ENCODE peak calls at places on chromosomes 11 and 22, in seven cellular contexts. One of them, this sample, is unnamed.

GRCh38 chr22:50706481-50707125 is 31.4 kb upstream of the ACR start:
- DNase-seq in MM.1S: no peak
- DNase-seq in bronchial epithelial cell: no peak
- DNase-seq in AG10803: no peak
- DNase-seq in AG09309: no peak
- DNase-seq in cardiac fibroblast: no peak
- DNase-seq in lung: no peak
- DNase-seq in this sample: no peak

GRCh38 chr11:106493751-106494150 is 416.3 kb downstream of the AASDHPPT start:
- DNase-seq in lung: no peak
- DNase-seq in cardiac fibroblast: peak
- DNase-seq in AG09309: peak
- DNase-seq in AG10803: peak
- DNase-seq in MM.1S: no peak
- DNase-seq in bronchial epithelial cell: peak
- DNase-seq in this sample: no peak

GRCh38 chr22:50713571-50714056 is 24.4 kb upstream of the ACR start:
- DNase-seq in AG10803: no peak
- DNase-seq in AG09309: no peak
- DNase-seq in MM.1S: no peak
- DNase-seq in lung: no peak
- DNase-seq in cardiac fibroblast: no peak
- DNase-seq in bronchial epithelial cell: no peak
- DNase-seq in this sample: no peak

GRCh38 chr11:116513894-116514293 is 258.9 kb downstream of the BUD13 start:
- DNase-seq in bronchial epithelial cell: peak
- DNase-seq in MM.1S: peak
- DNase-seq in lung: no peak
- DNase-seq in AG09309: no peak
- DNase-seq in AG10803: peak
- DNase-seq in cardiac fibroblast: peak
- DNase-seq in this sample: no peak

GRCh38 chr11:72788250-72788649 is 5.6 kb downstream of the STARD10 start:
- DNase-seq in AG10803: no peak
- DNase-seq in lung: no peak
- DNase-seq in cardiac fibroblast: no peak
- DNase-seq in AG09309: no peak
- DNase-seq in MM.1S: no peak
- DNase-seq in bronchial epithelial cell: no peak
- DNase-seq in this sample: no peak

GRCh38 chr22:24566899-24567511 is 11.2 kb downstream of the SNRPD3 start:
- DNase-seq in AG10803: peak
- DNase-seq in cardiac fibroblast: no peak
- DNase-seq in MM.1S: no peak
- DNase-seq in AG09309: no peak
- DNase-seq in bronchial epithelial cell: no peak
- DNase-seq in lung: no peak
- DNase-seq in this sample: no peak

GRCh38 chr11:65034423-65034822 is 6.6 kb upstream of the SAC3D1 start:
- DNase-seq in cardiac fibroblast: no peak
- DNase-seq in AG09309: no peak
- DNase-seq in MM.1S: no peak
- DNase-seq in bronchial epithelial cell: no peak
- DNase-seq in lung: no peak
- DNase-seq in AG10803: no peak
- DNase-seq in this sample: no peak

GRCh38 chr11:2913029-2913431 is 16.2 kb downstream of the PHLDA2 start:
- DNase-seq in MM.1S: no peak
- DNase-seq in bronchial epithelial cell: no peak
- DNase-seq in lung: no peak
- DNase-seq in AG09309: no peak
- DNase-seq in cardiac fibroblast: peak
- DNase-seq in AG10803: no peak
- DNase-seq in this sample: no peak

GRCh38 chr11:103091024-103091423 is 936 bp downstream of the DCUN1D5 start:
- DNase-seq in bronchial epithelial cell: peak
- DNase-seq in AG09309: no peak
- DNase-seq in lung: no peak
- DNase-seq in AG10803: no peak
- DNase-seq in cardiac fibroblast: no peak
- DNase-seq in MM.1S: no peak
- DNase-seq in this sample: no peak

GRCh38 chr11:75591371-75591770 is 29.3 kb downstream of the SERPINH1 start:
- DNase-seq in AG10803: no peak
- DNase-seq in lung: no peak
- DNase-seq in bronchial epithelial cell: no peak
- DNase-seq in cardiac fibroblast: no peak
- DNase-seq in MM.1S: no peak
- DNase-seq in AG09309: no peak
- DNase-seq in this sample: no peak

GRCh38 chr11:44894217-44894617 is 56.5 kb downstream of the TP53I11 start:
- DNase-seq in AG10803: peak
- DNase-seq in MM.1S: peak
- DNase-seq in bronchial epithelial cell: peak
- DNase-seq in lung: no peak
- DNase-seq in AG09309: no peak
- DNase-seq in cardiac fibroblast: peak
- DNase-seq in this sample: peak

GRCh38 chr11:114256898-114257286 is 39.3 kb upstream of the NNMT start:
- DNase-seq in lung: no peak
- DNase-seq in MM.1S: no peak
- DNase-seq in AG09309: no peak
- DNase-seq in bronchial epithelial cell: no peak
- DNase-seq in AG10803: no peak
- DNase-seq in cardiac fibroblast: no peak
- DNase-seq in this sample: no peak

DNA sequence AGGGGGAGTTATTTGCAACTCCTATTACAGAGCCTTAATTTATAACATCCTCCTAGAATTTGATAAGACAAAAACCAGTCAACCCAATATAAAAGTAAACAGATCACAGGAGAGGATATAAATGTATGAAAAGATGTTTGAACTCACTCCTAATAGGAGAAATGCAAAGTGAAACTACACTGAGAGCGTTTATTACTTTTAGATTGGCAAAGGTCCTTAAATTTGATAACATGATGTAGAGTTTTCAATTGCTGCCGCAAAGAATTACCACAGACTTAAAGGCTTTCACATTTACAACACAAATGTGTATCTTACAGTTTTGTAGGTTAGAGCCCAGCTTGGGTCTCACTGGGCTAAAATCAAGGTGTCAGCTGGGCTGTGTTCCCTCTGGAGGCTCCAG is 9.2 kb upstream of the POU2AF2 start:
- DNase-seq in lung: no peak
- DNase-seq in cardiac fibroblast: peak
- DNase-seq in bronchial epithelial cell: no peak
- DNase-seq in AG10803: no peak
- DNase-seq in MM.1S: no peak
- DNase-seq in AG09309: no peak
- DNase-seq in this sample: no peak
- H3K4me3 ChIP-seq in lung: no peak
- H3K4me3 ChIP-seq in cardiac fibroblast: no peak
- H3K4me3 ChIP-seq in bronchial epithelial cell: no peak
- H3K4me3 ChIP-seq in AG10803: no peak
- H3K4me3 ChIP-seq in MM.1S: no peak
- H3K4me3 ChIP-seq in AG09309: no peak
- H3K4me3 ChIP-seq in this sample: no peak

GRCh38 chr11:93689166-93689734 is 27.8 kb downstream of the CEP295 start:
- DNase-seq in AG09309: no peak
- DNase-seq in lung: no peak
- DNase-seq in MM.1S: no peak
- DNase-seq in cardiac fibroblast: no peak
- DNase-seq in AG10803: no peak
- DNase-seq in bronchial epithelial cell: no peak
- DNase-seq in this sample: no peak
- H3K4me3 ChIP-seq in AG09309: no peak
- H3K4me3 ChIP-seq in lung: no peak
- H3K4me3 ChIP-seq in MM.1S: no peak
- H3K4me3 ChIP-seq in cardiac fibroblast: no peak
- H3K4me3 ChIP-seq in AG10803: no peak
- H3K4me3 ChIP-seq in bronchial epithelial cell: no peak
- H3K4me3 ChIP-seq in this sample: no peak

DNA sequence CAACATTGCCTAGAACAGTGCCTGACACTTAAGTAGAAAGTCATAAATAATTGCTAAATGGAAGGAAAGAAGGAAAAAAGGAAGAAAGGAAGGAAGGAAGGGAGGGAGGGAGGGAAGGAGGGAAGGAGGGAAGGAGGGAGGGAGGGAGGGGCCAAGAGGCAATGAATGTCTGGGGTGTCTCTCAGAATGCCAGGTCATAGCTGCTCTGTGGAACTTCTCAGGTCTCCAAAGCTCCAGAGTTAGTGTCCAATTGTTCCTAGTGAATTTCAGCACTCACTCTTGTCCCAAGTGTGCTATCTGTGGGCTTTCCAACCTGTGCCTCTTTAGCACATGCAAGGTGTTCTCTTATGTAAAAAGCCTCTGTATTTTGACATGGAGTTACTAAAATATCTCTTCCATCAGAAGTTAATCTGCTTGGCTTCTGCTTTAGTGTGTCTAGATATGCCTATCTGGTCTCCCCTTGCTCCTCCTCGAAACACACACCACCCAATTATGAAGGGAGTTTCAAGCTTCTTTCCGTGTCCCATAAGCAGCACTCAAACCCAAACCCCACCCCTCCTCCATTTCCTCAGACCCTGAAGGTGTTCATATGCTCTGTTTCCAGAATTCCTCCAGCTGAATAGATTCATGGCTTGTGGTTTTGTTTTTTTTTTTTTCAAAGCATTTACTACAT is 56.5 kb downstream of the FAM76B start:
- DNase-seq in lung: no peak
- DNase-seq in cardiac fibroblast: no peak
- DNase-seq in AG09309: no peak
- DNase-seq in MM.1S: no peak
- DNase-seq in bronchial epithelial cell: no peak
- DNase-seq in AG10803: no peak
- DNase-seq in this sample: no peak
- H3K4me3 ChIP-seq in lung: no peak
- H3K4me3 ChIP-seq in cardiac fibroblast: no peak
- H3K4me3 ChIP-seq in AG09309: no peak
- H3K4me3 ChIP-seq in MM.1S: no peak
- H3K4me3 ChIP-seq in bronchial epithelial cell: no peak
- H3K4me3 ChIP-seq in AG10803: no peak
- H3K4me3 ChIP-seq in this sample: no peak

GRCh38 chr11:60844870-60845221 is 2.9 kb downstream of the CCDC86 start:
- DNase-seq in lung: no peak
- DNase-seq in AG10803: no peak
- DNase-seq in AG09309: no peak
- DNase-seq in cardiac fibroblast: no peak
- DNase-seq in bronchial epithelial cell: no peak
- DNase-seq in MM.1S: no peak
- DNase-seq in this sample: no peak

GRCh38 chr11:60841797-60842687 is at the start of gene CCDC86:
- DNase-seq in bronchial epithelial cell: peak
- DNase-seq in lung: peak
- DNase-seq in AG09309: peak
- DNase-seq in AG10803: peak
- DNase-seq in MM.1S: peak
- DNase-seq in cardiac fibroblast: peak
- DNase-seq in this sample: peak

GRCh38 chr11:60842688-60843605 is 1.0 kb downstream of the CCDC86 start:
- DNase-seq in AG10803: peak
- DNase-seq in cardiac fibroblast: no peak
- DNase-seq in AG09309: no peak
- DNase-seq in MM.1S: no peak
- DNase-seq in lung: no peak
- DNase-seq in bronchial epithelial cell: peak
- DNase-seq in this sample: peak

GRCh38 chr11:60845338-60845737 is 3.4 kb downstream of the CCDC86 start:
- DNase-seq in AG10803: no peak
- DNase-seq in lung: no peak
- DNase-seq in bronchial epithelial cell: no peak
- DNase-seq in MM.1S: no peak
- DNase-seq in cardiac fibroblast: no peak
- DNase-seq in AG09309: no peak
- DNase-seq in this sample: no peak

GRCh38 chr11:60844045-60844869 is 2.3 kb downstream of the CCDC86 start:
- DNase-seq in MM.1S: no peak
- DNase-seq in AG10803: peak
- DNase-seq in AG09309: no peak
- DNase-seq in cardiac fibroblast: no peak
- DNase-seq in lung: no peak
- DNase-seq in bronchial epithelial cell: peak
- DNase-seq in this sample: no peak
- H3K4me3 ChIP-seq in MM.1S: peak
- H3K4me3 ChIP-seq in AG10803: peak
- H3K4me3 ChIP-seq in AG09309: peak
- H3K4me3 ChIP-seq in cardiac fibroblast: peak
- H3K4me3 ChIP-seq in lung: no peak
- H3K4me3 ChIP-seq in bronchial epithelial cell: no peak
- H3K4me3 ChIP-seq in this sample: peak

GRCh38 chr22:33666661-33667619 is 253.3 kb downstream of the LARGE1 start:
- DNase-seq in cardiac fibroblast: no peak
- DNase-seq in MM.1S: no peak
- DNase-seq in AG09309: no peak
- DNase-seq in AG10803: no peak
- DNase-seq in bronchial epithelial cell: no peak
- DNase-seq in lung: no peak
- DNase-seq in this sample: no peak

GRCh38 chr22:33666249-33666648 is 254.0 kb downstream of the LARGE1 start:
- DNase-seq in AG10803: no peak
- DNase-seq in lung: no peak
- DNase-seq in MM.1S: no peak
- DNase-seq in bronchial epithelial cell: no peak
- DNase-seq in AG09309: no peak
- DNase-seq in cardiac fibroblast: no peak
- DNase-seq in this sample: no peak
- H3K4me3 ChIP-seq in AG10803: no peak
- H3K4me3 ChIP-seq in lung: no peak
- H3K4me3 ChIP-seq in MM.1S: no peak
- H3K4me3 ChIP-seq in bronchial epithelial cell: no peak
- H3K4me3 ChIP-seq in AG09309: no peak
- H3K4me3 ChIP-seq in cardiac fibroblast: no peak
- H3K4me3 ChIP-seq in this sample: no peak

DNA sequence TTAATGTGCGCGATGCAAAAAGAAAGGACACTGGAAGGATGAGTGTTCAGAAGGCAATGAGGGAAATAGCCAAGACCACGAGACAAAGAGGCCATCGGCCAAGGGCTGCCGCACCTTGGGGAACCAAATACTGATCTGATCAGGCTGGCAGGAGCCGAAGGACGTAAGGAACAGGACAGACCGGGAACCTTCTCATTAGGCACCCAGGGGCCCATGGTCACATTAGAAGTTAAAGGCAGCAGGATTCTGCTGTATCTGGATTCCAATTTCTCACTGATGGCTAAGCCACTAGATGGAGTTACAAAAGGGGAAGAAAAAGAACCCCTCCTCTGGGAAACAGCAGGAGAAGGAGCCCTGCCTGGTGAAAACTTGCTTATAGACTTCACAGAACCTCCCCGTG is 28.8 kb upstream of the CPT1A start:
- DNase-seq in MM.1S: no peak
- DNase-seq in cardiac fibroblast: peak
- DNase-seq in AG10803: no peak
- DNase-seq in bronchial epithelial cell: no peak
- DNase-seq in AG09309: no peak
- DNase-seq in lung: no peak
- DNase-seq in this sample: no peak
- H3K4me3 ChIP-seq in MM.1S: peak
- H3K4me3 ChIP-seq in cardiac fibroblast: peak
- H3K4me3 ChIP-seq in AG10803: peak
- H3K4me3 ChIP-seq in bronchial epithelial cell: no peak
- H3K4me3 ChIP-seq in AG09309: peak
- H3K4me3 ChIP-seq in lung: no peak
- H3K4me3 ChIP-seq in this sample: peak

GRCh38 chr22:36815558-36816337 is 1.1 kb downstream of the PVALB start:
- DNase-seq in bronchial epithelial cell: no peak
- DNase-seq in MM.1S: no peak
- DNase-seq in AG10803: no peak
- DNase-seq in cardiac fibroblast: no peak
- DNase-seq in lung: no peak
- DNase-seq in AG09309: no peak
- DNase-seq in this sample: no peak
- H3K4me3 ChIP-seq in bronchial epithelial cell: no peak
- H3K4me3 ChIP-seq in MM.1S: no peak
- H3K4me3 ChIP-seq in AG10803: no peak
- H3K4me3 ChIP-seq in cardiac fibroblast: no peak
- H3K4me3 ChIP-seq in lung: no peak
- H3K4me3 ChIP-seq in AG09309: no peak
- H3K4me3 ChIP-seq in this sample: no peak